ENCODE peak calls at places on chromosomes 7 and 10, in eight cellular contexts. Y is sigmoid colon, H is Panc1, D is H1, B is GM23338, A is HL-60, K is stomach, R is SK-N-SH. I is an unnamed sample.

GRCh38 chr7:33886100-33886623 is 19.2 kb upstream of the BMPER start:
- DNase-seq in A (no peak), B (peak; percentile 87), H (no peak), R (peak; percentile 38), Y (no peak), K (no peak), D (peak; percentile 56), I (no peak)

GRCh38 chr7:63998549-63998948 is at the start of gene ZNF722:
- DNase-seq in K (no peak), D (no peak), R (peak; percentile 34), B (no peak), H (no peak), Y (no peak), A (no peak), I (no peak)

GRCh38 chr7:11742496-11742895 is 89.5 kb downstream of the THSD7A start:
- DNase-seq in A (no peak), Y (no peak), H (no peak), K (no peak), R (no peak), B (no peak), D (no peak), I (no peak)

GRCh38 chr7:57403601-57404342 is 46.2 kb upstream of the ZNF716 start:
- DNase-seq in H (no peak), K (no peak), A (no peak), B (no peak), R (peak; percentile 85), Y (no peak), D (no peak), I (no peak)

GRCh38 chr7:92877367-92877766 is 41.0 kb upstream of the CDK6 start:
- DNase-seq in D (no peak), A (no peak), R (no peak), K (no peak), H (no peak), Y (no peak), B (no peak), I (no peak)

GRCh38 chr10:11237571-11237970 is 219.9 kb downstream of the CELF2 start:
- DNase-seq in R (no peak), Y (no peak), B (no peak), D (no peak), H (no peak), A (no peak), K (no peak), I (no peak)

GRCh38 chr7:132250480-132251326 is 325.6 kb downstream of the PLXNA4 start:
- DNase-seq in R (no peak), A (no peak), D (no peak), H (no peak), K (no peak), Y (no peak), B (peak; percentile 15), I (no peak)

GRCh38 chr10:101311440-101312067 is 42.4 kb upstream of the BTRC start:
- DNase-seq in R (no peak), Y (no peak), D (no peak), A (no peak), B (no peak), K (no peak), H (no peak), I (no peak)

GRCh38 chr7:149606826-149607225 is 109.2 kb upstream of the ZNF746 start:
- DNase-seq in Y (no peak), H (no peak), R (no peak), K (no peak), A (no peak), D (no peak), B (no peak), I (no peak)

GRCh38 chr10:5565671-5566581 is 41.2 kb downstream of the CALML3 start:
- DNase-seq in K (peak; percentile 3), R (no peak), A (no peak), D (no peak), H (no peak), Y (peak; percentile 58), B (no peak), I (no peak)

GRCh38 chr7:44945479-44945878 is 33.3 kb downstream of the MYO1G start:
- DNase-seq in H (no peak), B (no peak), D (no peak), R (no peak), Y (no peak), K (no peak), A (no peak), I (no peak)

GRCh38 chr7:36925207-36925606 is 200.9 kb upstream of the AOAH start:
- DNase-seq in Y (no peak), H (no peak), B (no peak), R (peak; percentile 44), A (no peak), K (no peak), D (no peak), I (no peak)

GRCh38 chr7:47384755-47385475 is 197.0 kb downstream of the TNS3 start:
- DNase-seq in H (no peak), D (no peak), R (no peak), B (no peak), K (no peak), A (no peak), Y (peak; percentile 43), I (no peak)

GRCh38 chr7:91784469-91784868 is 96.0 kb downstream of the MTERF1 start:
- DNase-seq in D (no peak), R (peak; percentile 32), Y (no peak), K (no peak), H (no peak), A (no peak), B (no peak), I (peak; percentile 69)

GRCh38 chr7:101153969-101154692 is at the start of gene AP1S1:
- DNase-seq in K (peak; percentile 95), Y (peak; percentile 96), A (peak; percentile 90), R (peak; percentile 100), B (peak; percentile 100), D (peak; percentile 98), H (peak; percentile 93), I (peak; percentile 94)
- TF ChIP-seq POLR2AphosphoS5 in K (peak; percentile 74), Y (peak; percentile 41), A (peak; percentile 24), R (peak; percentile 70), B (peak; percentile 55), D (no peak), H (peak; percentile 22), I (peak; percentile 55)

GRCh38 chr10:48439031-48439430 is 132.6 kb downstream of the MAPK8 start:
- DNase-seq in Y (no peak), K (no peak), H (no peak), B (no peak), A (no peak), D (no peak), R (no peak), I (no peak)

GRCh38 chr10:48442090-48442808 is 135.8 kb downstream of the MAPK8 start:
- DNase-seq in K (no peak), A (no peak), Y (no peak), H (no peak), R (no peak), D (peak; percentile 39), B (no peak), I (no peak)

GRCh38 chr10:48440771-48441170 is 134.3 kb downstream of the MAPK8 start:
- DNase-seq in B (no peak), A (no peak), R (no peak), H (no peak), Y (no peak), K (no peak), D (no peak), I (no peak)

GRCh38 chr10:48437546-48437945 is 131.1 kb downstream of the MAPK8 start:
- DNase-seq in Y (no peak), H (no peak), A (no peak), K (no peak), B (no peak), D (no peak), R (no peak), I (no peak)

GRCh38 chr10:48439581-48440041 is 133.1 kb downstream of the MAPK8 start:
- DNase-seq in B (peak; percentile 16), D (no peak), R (no peak), K (no peak), A (peak; percentile 21), H (no peak), Y (no peak), I (no peak)
- H3K4me3 ChIP-seq in B (no peak overlapping the region), D (no peak overlapping the region), R (no peak overlapping the region), K (no peak overlapping the region), A (no peak overlapping the region), H (no peak overlapping the region), Y (no peak overlapping the region), I (no peak overlapping the region)

DNA sequence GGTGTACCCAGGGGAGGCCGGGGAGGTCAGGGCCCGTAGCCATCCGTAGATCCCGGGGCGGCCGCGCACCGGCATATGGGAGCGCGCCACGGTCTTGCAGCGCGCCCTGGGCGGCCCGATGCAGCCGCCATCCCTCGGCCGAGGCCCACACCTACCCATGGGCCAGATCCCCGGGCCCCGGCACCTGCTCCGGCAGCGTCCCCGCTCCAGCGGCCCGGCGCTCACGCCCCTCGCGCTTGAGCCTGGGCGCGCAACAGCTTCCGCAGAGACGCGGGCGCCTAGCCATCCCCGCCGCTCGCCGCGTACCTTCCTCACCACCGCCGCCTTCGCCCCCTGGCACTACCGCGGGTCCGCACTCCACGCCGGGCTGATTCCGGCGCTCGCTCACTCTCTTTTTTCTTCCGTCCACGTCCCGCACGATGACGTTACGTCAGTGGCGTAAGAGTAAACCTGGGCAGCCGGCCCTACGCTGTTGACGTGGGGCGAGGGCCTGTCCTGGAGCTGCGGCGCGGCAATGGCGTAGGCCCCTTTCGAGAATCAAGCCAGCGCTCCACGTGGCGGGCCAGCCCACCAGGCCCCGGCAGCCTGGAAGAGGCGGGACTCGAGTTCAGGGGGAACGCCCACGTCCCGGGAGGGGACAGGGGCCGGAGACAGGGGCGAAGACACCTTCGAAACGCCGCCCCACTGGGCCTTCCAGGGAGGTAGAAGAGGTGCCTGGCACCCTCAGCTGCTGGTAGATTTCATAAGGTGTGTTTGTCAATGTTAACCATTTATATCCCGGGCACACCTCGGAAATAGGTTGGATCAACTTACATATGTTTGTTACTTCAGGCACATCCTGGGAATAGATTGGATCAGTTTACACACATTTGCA is at the start of gene ALDH18A1:
- DNase-seq in D (peak; percentile 96), B (peak; percentile 93), K (peak; percentile 95), R (peak; percentile 95), Y (peak; percentile 96), A (peak; percentile 92), H (peak; percentile 50), I (peak; percentile 14)
- TF ChIP-seq POLR2AphosphoS5 in D (no peak), B (peak; percentile 70), K (peak; percentile 55), R (peak; percentile 31), Y (no peak), A (peak; percentile 55), H (peak; percentile 33), I (peak; percentile 77)

GRCh38 chr10:62386401-62387320 is 12.5 kb downstream of the ZNF365 start:
- DNase-seq in R (no peak), B (no peak), A (no peak), Y (no peak), D (no peak), K (no peak), H (no peak), I (no peak)
- H3K4me3 ChIP-seq in R (no peak overlapping the region), B (no peak overlapping the region), A (no peak overlapping the region), Y (no peak overlapping the region), D (no peak overlapping the region), K (no peak overlapping the region), H (no peak overlapping the region), I (no peak overlapping the region)

DNA sequence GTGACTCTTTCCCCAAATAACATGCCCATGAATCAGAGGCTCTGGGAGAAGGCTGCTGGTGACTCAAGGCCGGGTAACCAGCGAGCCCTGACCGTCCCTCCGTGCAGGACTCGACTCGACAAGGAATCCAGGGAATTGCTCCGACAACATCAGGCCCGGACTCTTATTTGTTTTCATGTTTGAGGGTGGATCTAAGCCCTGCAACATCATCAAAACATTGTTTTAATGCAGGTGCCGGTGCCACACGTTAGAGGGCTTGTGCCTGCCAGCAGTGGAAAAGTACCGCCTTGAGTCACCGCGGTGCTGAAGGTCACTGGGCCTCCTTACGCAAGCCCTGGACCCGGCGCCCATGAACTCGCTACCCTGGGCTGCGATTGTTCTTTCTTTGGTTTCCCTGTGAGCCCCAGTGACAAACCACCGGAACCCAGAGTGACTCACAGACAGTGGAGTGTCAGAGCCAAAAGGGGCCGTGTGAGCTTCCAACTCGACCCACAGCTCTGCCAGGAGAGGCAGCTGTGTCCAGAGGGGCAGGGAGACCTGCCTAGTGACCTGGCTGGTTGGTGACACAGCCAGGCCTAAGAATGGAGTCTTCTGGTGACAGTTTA is 139.4 kb upstream of the SHH start:
- DNase-seq in H (peak; percentile 99), B (no peak), K (peak; percentile 90), D (no peak), A (no peak), R (no peak), Y (peak; percentile 26), I (no peak)
- TF ChIP-seq POLR2AphosphoS5 in H (peak; percentile 62), B (no peak), K (peak; percentile 40), D (no peak), A (no peak), R (peak; percentile 26), Y (no peak), I (no peak)

I was measured in SK-N-MC.